ENCODE peak calls at places on chromosomes 13 and 19, in eight cellular contexts. F, H, S, J, L, W, G and T are unnamed samples.

GRCh38 chr13:97239306-97239705 is 17.2 kb downstream of the MBNL2 start:
- DNase-seq in F (no peak), H (no peak), S (no peak), J (no peak), L (no peak), W (no peak), G (no peak), T (no peak)

GRCh38 chr13:60788156-60788829 is 391.3 kb downstream of the TDRD3 start:
- DNase-seq in F (peak; percentile 17), H (no peak), S (no peak), J (no peak), L (no peak), W (no peak), G (no peak), T (no peak)

GRCh38 chr19:33266971-33267484 is 35.3 kb downstream of the CEBPA start:
- DNase-seq in F (no peak), H (no peak), S (no peak), J (no peak), L (no peak), W (no peak), G (no peak), T (no peak)

GRCh38 chr19:11737964-11738745 is 591 bp downstream of the ZNF823 start:
- DNase-seq in F (peak; percentile 18), H (no peak), S (peak; percentile 11), J (no peak), L (peak; percentile 2), W (no peak), G (peak; percentile 31), T (peak; percentile 52)

GRCh38 chr19:54804101-54804500 is 691 bp downstream of the KIR2DL4 start:
- DNase-seq in F (no peak), H (no peak), S (no peak), J (no peak), L (no peak), W (no peak), G (no peak), T (no peak)

GRCh38 chr19:46718157-46718933 is 1.4 kb upstream of the PRKD2 start:
- DNase-seq in F (no peak), H (no peak), S (no peak), J (peak; percentile 20), L (peak; percentile 68), W (no peak), G (peak; percentile 83), T (no peak)

GRCh38 chr13:100392709-100393630 is 195.6 kb downstream of the GGACT start:
- DNase-seq in F (peak; percentile 68), H (peak; percentile 99), S (no peak), J (peak; percentile 98), L (peak; percentile 4), W (no peak), G (no peak), T (peak; percentile 70)

GRCh38 chr19:48878219-48879024 is 6.2 kb downstream of the PPP1R15A start:
- DNase-seq in F (peak; percentile 74), H (no peak), S (no peak), J (peak; percentile 88), L (no peak), W (no peak), G (no peak), T (peak; percentile 37)

GRCh38 chr13:46778879-46779278 is 18.1 kb downstream of the ESD start:
- DNase-seq in F (no peak), H (no peak), S (no peak), J (no peak), L (no peak), W (no peak), G (no peak), T (no peak)

GRCh38 chr13:34967851-34968562 is 25.9 kb downstream of the NBEA start:
- DNase-seq in F (no peak), H (no peak), S (no peak), J (peak; percentile 43), L (no peak), W (no peak), G (no peak), T (no peak)